ENCODE peak calls at places on chromosomes 7 and 10, in four cellular contexts. U is ovary, A is GM06990, N is epithelial cell of esophagus. I is an unnamed sample.

GRCh38 chr10:113386005-113386404 is 166.8 kb upstream of the HABP2 start:
- DNase-seq in U (no peak), N (peak), A (no peak), I (no peak)

GRCh38 chr7:835021-835420 is 2.7 kb downstream of the SUN1 start:
- DNase-seq in A (no peak), U (no peak), N (no peak), I (no peak)

GRCh38 chr7:27922907-27923306 is 182.9 kb downstream of the TAX1BP1 start:
- DNase-seq in U (no peak), A (no peak), N (no peak), I (no peak)

GRCh38 chr7:158518915-158519640 is 68.5 kb downstream of the PTPRN2 start:
- DNase-seq in A (no peak), N (no peak), U (no peak), I (no peak)

GRCh38 chr7:128863433-128863989 is 855 bp downstream of the ATP6V1F start:
- DNase-seq in N (peak), A (peak), U (no peak), I (no peak)

GRCh38 chr7:35802649-35803048 is 1.8 kb downstream of the SEPTIN7 start:
- DNase-seq in A (peak), U (no peak), N (no peak), I (no peak)

GRCh38 chr10:125694874-125695273 is 11.9 kb upstream of the TEX36 start:
- DNase-seq in A (no peak), U (no peak), N (peak), I (peak)

GRCh38 chr10:43420369-43421200 is 11.6 kb upstream of the HNRNPF start:
- DNase-seq in U (peak), N (peak), A (peak), I (peak)

GRCh38 chr10:117568226-117568625 is 25.7 kb downstream of the EMX2 start:
- DNase-seq in N (no peak), U (no peak), A (no peak), I (no peak)

GRCh38 chr7:88789480-88790064 is 6.0 kb downstream of the TEX47 start:
- DNase-seq in N (peak), A (no peak), U (no peak), I (no peak)

GRCh38 chr7:132656846-132657776 is 80.8 kb upstream of the PLXNA4 start:
- DNase-seq in A (peak), U (no peak), N (peak), I (no peak)

GRCh38 chr10:98445200-98445812 is 1.4 kb downstream of the HPS1 start:
- DNase-seq in N (no peak), U (no peak), A (no peak), I (no peak)

GRCh38 chr7:87341441-87341840 is 4.0 kb upstream of the CROT start:
- DNase-seq in N (no peak), A (no peak), U (no peak), I (no peak)

GRCh38 chr7:27492224-27492623 is 170.5 kb downstream of the HIBADH start:
- DNase-seq in N (no peak), A (no peak), U (no peak), I (no peak)

GRCh38 chr7:135768990-135769389 is 20.4 kb upstream of the FAM180A start:
- DNase-seq in A (no peak), U (no peak), N (no peak), I (no peak)

GRCh38 chr10:29409241-29410051 is 120.6 kb downstream of the LYZL1 start:
- DNase-seq in U (peak), N (peak), A (peak), I (no peak)

GRCh38 chr7:25253714-25254113 is 25.4 kb upstream of the NPVF start:
- DNase-seq in U (no peak), N (no peak), A (no peak), I (no peak)

GRCh38 chr10:126092806-126093205 is 196.4 kb downstream of the FANK1 start:
- DNase-seq in A (no peak), U (no peak), N (no peak), I (no peak)

GRCh38 chr7:98357751-98358161 is 43.1 kb downstream of the BAIAP2L1 start:
- DNase-seq in U (peak), A (no peak), N (peak), I (no peak)

GRCh38 chr10:21159669-21160068 is 262.6 kb upstream of the NEBL start:
- DNase-seq in U (no peak), N (no peak), A (no peak), I (no peak)

GRCh38 chr7:83793558-83793957 is 144.6 kb upstream of the SEMA3E start:
- DNase-seq in U (no peak), A (no peak), N (no peak), I (no peak)

GRCh38 chr10:21687197-21687993 is 153.4 kb downstream of the MLLT10 start:
- DNase-seq in U (no peak), A (no peak), N (no peak), I (no peak)

GRCh38 chr10:18404530-18404929 is 246.9 kb downstream of the NSUN6 start:
- DNase-seq in U (no peak), N (no peak), A (no peak), I (no peak)

GRCh38 chr7:37921340-37921805 is 933 bp downstream of the EPDR1 start:
- DNase-seq in A (no peak), U (peak), N (no peak), I (no peak)

GRCh38 chr7:137006293-137006692 is 137.8 kb downstream of the CHRM2 start:
- DNase-seq in U (peak), A (no peak), N (no peak), I (no peak)

GRCh38 chr7:90980545-90980944 is 283.7 kb upstream of the FZD1 start:
- DNase-seq in A (no peak), N (no peak), U (no peak), I (no peak)

GRCh38 chr10:132836248-132836831 is 50.4 kb upstream of the NKX6-2 start:
- DNase-seq in A (no peak), U (no peak), N (no peak), I (no peak)

GRCh38 chr10:13526952-13527863 is 1.6 kb downstream of the BEND7 start:
- DNase-seq in A (no peak), N (peak), U (no peak), I (peak)

GRCh38 chr10:59885430-59886134 is 20.8 kb downstream of the CCDC6 start:
- DNase-seq in A (peak), N (no peak), U (no peak), I (no peak)

GRCh38 chr7:41834805-41835694 is 132.2 kb upstream of the INHBA start:
- DNase-seq in N (no peak), A (no peak), U (peak), I (no peak)

GRCh38 chr10:104501864-104502579 is 139.1 kb upstream of the SORCS3 start:
- DNase-seq in N (no peak), A (no peak), U (no peak), I (no peak)

GRCh38 chr7:39761435-39761834 is 138.1 kb downstream of the RALA start:
- DNase-seq in U (no peak), N (peak), A (no peak), I (no peak)

GRCh38 chr7:79988642-79989041 is 146.0 kb upstream of the GNAI1 start:
- DNase-seq in A (no peak), U (no peak), N (peak), I (no peak)

GRCh38 chr7:2894118-2894940 is 50.2 kb upstream of the GNA12 start:
- DNase-seq in A (peak), U (no peak), N (no peak), I (no peak)

GRCh38 chr7:13282377-13282980 is 595.0 kb downstream of the ARL4A start:
- DNase-seq in N (peak), U (no peak), A (no peak), I (no peak)

GRCh38 chr7:24731313-24731712 is 26.0 kb downstream of the GSDME start:
- DNase-seq in U (no peak), N (no peak), A (no peak), I (no peak)

GRCh38 chr7:157907091-157907490 is 570.3 kb downstream of the DNAJB6 start:
- DNase-seq in U (no peak), A (no peak), N (no peak), I (no peak)

GRCh38 chr7:112495820-112496462 is 15.2 kb downstream of the LSMEM1 start:
- DNase-seq in A (no peak), U (peak), N (peak), I (no peak)

GRCh38 chr10:28938745-28939144 is 261.4 kb downstream of the BAMBI start:
- DNase-seq in A (no peak), N (no peak), U (no peak), I (no peak)

DNA sequence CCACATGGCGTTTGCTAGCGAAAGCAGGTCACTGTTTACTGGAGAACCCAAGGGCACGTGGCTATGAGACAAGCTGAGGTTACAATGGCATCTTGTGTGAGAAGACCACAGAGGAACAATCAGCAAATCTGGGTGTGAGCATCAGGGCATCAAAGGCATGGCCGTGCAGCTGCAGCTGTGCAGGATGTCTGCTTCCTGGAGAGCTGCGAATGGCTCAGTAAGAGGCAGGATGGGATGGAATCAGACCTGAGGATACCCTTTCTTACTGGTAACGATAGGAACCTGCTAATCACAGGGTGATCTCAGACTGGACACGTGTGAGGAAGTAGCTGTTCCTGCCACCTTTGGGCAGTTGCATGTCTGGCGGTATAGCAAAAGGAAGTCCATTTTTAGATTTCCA is 119.5 kb downstream of the RNF216 start:
- DNase-seq in U (no peak), N (no peak), A (no peak), I (no peak)
- H3K4me3 ChIP-seq in U (no peak), N (no peak), A (no peak), I (no peak)

GRCh38 chr7:57425969-57426628 is 23.9 kb upstream of the ZNF716 start:
- DNase-seq in U (no peak), N (no peak), A (no peak), I (no peak)
- TF ChIP-seq CTCF in U (no peak), N (no peak), A (no peak), I (peak)

GRCh38 chr7:151013356-151013727 is 11.0 kb downstream of the ATG9B start:
- DNase-seq in U (no peak), A (no peak), N (no peak), I (no peak)
- H3K4me3 ChIP-seq in U (no peak), A (peak), N (no peak), I (peak)

GRCh38 chr10:121284952-121285351 is 313.3 kb downstream of the FGFR2 start:
- DNase-seq in N (no peak), A (no peak), U (no peak), I (no peak)
- TF ChIP-seq CTCF in N (no peak), A (no peak), U (no peak), I (no peak)

GRCh38 chr7:93146036-93146435 is 2.1 kb downstream of the SAMD9L start:
- DNase-seq in A (no peak), N (no peak), U (no peak), I (no peak)
- H3K4me3 ChIP-seq in A (peak), N (no peak), U (no peak), I (no peak)

GRCh38 chr10:79266092-79266491 is 81.2 kb upstream of the PPIF start:
- DNase-seq in N (peak), A (no peak), U (no peak), I (no peak)

GRCh38 chr10:79268100-79268670 is 79.1 kb upstream of the PPIF start:
- DNase-seq in U (no peak), N (peak), A (no peak), I (no peak)

GRCh38 chr10:79268717-79269116 is 78.6 kb upstream of the PPIF start:
- DNase-seq in N (no peak), U (no peak), A (no peak), I (no peak)

GRCh38 chr10:79266543-79267312 is 80.5 kb upstream of the PPIF start:
- DNase-seq in U (no peak), N (peak), A (peak), I (peak)

DNA sequence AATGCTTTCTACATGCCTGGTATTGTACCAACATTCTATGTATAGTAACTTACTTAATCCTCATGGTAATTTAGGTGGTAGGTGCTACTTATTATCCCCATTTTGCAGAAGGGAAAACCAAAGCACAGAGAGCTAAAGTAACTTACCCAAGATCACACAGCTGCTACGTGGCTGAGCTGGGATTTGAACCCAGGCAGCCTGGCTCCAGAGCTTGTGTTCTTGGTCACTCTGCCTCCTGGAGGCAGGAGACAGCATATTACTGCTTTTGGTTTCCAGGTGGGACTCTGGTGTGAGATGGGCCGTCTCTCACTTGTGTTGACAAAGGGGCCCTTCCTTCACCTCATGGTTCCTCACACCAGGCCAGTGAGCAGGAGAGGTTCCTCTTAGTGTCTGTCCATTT is 79.8 kb upstream of the PPIF start:
- DNase-seq in U (no peak), N (no peak), A (no peak), I (no peak)
- TF ChIP-seq CTCF in U (no peak), N (no peak), A (peak), I (no peak)

DNA sequence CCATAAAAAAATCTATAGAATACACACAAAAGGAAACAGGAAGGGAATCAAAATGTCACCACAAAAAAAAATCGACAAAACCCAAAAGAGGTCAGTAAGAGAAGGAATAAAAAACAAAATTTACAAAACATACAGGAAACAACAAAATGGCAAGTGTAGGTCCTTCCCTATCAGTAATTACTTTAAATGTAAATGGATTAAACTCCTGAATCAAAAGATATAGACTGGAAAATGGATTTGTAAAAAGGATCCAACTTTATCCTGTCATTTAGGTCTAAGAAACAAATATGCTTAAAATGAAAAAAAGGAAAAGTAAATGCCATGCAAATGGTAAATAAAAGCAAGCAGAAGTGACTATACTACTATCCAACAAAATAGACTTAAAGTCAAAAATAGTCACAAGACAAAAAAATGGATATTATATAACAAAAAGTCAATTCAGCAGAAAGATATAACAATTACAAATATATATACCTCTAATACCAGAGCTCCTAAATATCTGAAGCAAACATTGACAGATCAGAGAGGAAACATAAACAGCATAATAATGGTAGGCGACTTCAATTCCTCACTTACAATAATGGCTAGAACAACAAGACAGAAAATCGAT is 2.0 kb downstream of the OR13A1 start:
- DNase-seq in N (no peak), A (no peak), U (no peak), I (no peak)
- H3K4me3 ChIP-seq in N (no peak), A (no peak), U (no peak), I (no peak)

GRCh38 chr10:122673731-122674130 is 25.9 kb downstream of the C10orf120 start:
- DNase-seq in N (no peak), U (no peak), A (no peak), I (no peak)
- TF ChIP-seq CTCF in N (no peak), U (no peak), A (no peak), I (no peak)

DNA sequence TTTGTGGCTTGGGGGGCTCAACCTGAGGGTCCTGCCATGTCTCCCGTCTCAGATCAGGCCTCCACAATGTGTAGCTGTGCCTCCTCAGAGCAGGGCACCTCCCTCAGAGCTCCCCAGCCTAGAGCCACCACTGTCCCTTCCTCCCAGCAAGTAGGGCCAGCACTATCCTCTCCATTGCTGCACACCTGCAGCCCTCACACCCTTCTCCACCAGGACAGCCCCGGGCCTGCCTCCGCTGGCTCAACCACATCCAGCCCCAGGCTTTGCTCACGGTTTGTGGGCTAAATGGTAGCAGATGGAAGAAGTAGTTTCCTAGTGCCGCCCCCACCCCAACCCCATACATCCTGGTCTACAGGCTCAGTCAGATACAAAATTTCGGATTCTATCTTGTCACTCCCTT is 10.1 kb downstream of the NFKB2 start:
- DNase-seq in A (no peak), U (no peak), N (no peak), I (no peak)
- H3K4me3 ChIP-seq in A (no peak), U (no peak), N (no peak), I (no peak)

GRCh38 chr10:127195041-127195506 is 1.3 kb downstream of the INSYN2A start:
- DNase-seq in A (no peak), N (peak), U (no peak), I (no peak)

GRCh38 chr10:127195571-127196226 is 692 bp downstream of the INSYN2A start:
- DNase-seq in U (no peak), A (no peak), N (peak), I (no peak)

GRCh38 chr10:127194598-127194997 is 1.8 kb downstream of the INSYN2A start:
- DNase-seq in U (no peak), N (no peak), A (no peak), I (no peak)

GRCh38 chr10:127196955-127197432 is 603 bp upstream of the INSYN2A start:
- DNase-seq in A (no peak), N (no peak), U (no peak), I (no peak)

DNA sequence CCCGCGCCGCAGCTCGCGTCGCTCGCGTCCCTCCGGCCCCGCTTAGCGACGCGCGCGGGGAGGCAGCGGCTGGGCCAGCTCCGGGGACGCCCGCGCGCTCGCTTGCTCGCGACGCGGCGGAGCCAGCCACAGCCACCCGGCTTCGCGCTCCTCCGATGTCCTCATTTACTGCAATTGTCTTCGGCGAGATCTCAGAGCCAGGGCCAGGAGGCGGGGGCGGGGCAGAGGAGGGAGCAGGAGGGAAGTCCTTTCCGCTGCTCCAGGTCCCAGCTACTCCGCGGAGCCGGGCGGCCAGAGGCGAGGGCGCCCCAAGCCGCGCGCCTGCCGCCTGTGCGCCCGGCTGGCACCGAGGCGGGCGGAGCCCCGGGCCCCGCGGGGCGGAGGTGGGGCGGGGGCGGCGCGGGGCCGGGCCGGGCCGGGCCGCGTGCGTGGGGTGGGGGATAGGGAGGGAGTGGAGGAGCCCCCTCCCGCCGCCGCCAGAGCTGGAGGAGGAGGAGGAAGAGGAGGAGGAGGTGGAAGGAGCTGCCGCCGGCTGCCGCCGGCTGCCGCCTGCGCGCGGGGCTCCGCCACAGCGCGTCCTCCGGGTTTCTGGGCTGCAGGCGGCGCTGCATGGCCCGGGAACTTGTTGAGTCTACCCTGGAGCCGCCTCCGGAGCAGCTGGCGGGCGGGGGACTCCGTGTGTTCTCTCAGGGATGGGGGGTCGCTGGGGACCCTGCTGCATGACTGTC is at the start of gene INSYN2A:
- DNase-seq in U (peak), A (no peak), N (peak), I (no peak)
- TF ChIP-seq CTCF in U (no peak), A (no peak), N (peak), I (peak)